ENCODE peak calls at places on chromosomes 11 and 22, in four cellular contexts. G is HCT116, D is HepG2, B is K562. N is an unnamed sample. For H3K4me1, the result is how much of the 10 kb centered on the place peaks cover.

GRCh38 chr11:15370774-15371173 is 256.1 kb downstream of the INSC start:
- DNase-seq in G (no peak), B (no peak), D (no peak), N (no peak)

GRCh38 chr11:112219476-112220232 is 6.6 kb upstream of the PTS start:
- DNase-seq in D (peak), G (peak), B (peak), N (peak)

GRCh38 chr11:102287963-102288744 is 29.1 kb upstream of the BIRC3 start:
- DNase-seq in B (peak), G (peak), D (peak), N (peak)

GRCh38 chr11:120268686-120269085 is 28.7 kb downstream of the POU2F3 start:
- DNase-seq in D (no peak), G (no peak), B (no peak), N (no peak)

GRCh38 chr22:40709752-40710413 is 30.6 kb downstream of the MCHR1 start:
- DNase-seq in B (no peak), D (no peak), G (no peak), N (no peak)

GRCh38 chr11:96037267-96037990 is 113.5 kb upstream of the MTMR2 start:
- DNase-seq in D (no peak), B (no peak), G (no peak), N (no peak)

GRCh38 chr11:106668147-106668546 is 350.1 kb downstream of the GUCY1A2 start:
- DNase-seq in G (no peak), B (no peak), D (no peak), N (no peak)

GRCh38 chr22:31328545-31328960 is 17.6 kb downstream of the PATZ1 start:
- DNase-seq in G (no peak), D (no peak), B (no peak), N (no peak)

GRCh38 chr11:720017-720641 is 14.1 kb downstream of the EPS8L2 start:
- DNase-seq in G (no peak), B (no peak), D (no peak), N (no peak)

GRCh38 chr11:119983816-119984215 is 154.1 kb downstream of the TRIM29 start:
- DNase-seq in G (no peak), B (no peak), D (no peak), N (no peak)

GRCh38 chr11:57712256-57713150 is at the start of gene TMX2:
- DNase-seq in D (peak), G (peak), B (peak), N (peak)

GRCh38 chr22:37753746-37754145 is 54.0 kb upstream of the GCAT start:
- DNase-seq in B (no peak), G (no peak), D (no peak), N (no peak)

GRCh38 chr22:27133951-27134664 is 476.7 kb downstream of the MIAT start:
- DNase-seq in B (peak), D (no peak), G (no peak), N (no peak)

GRCh38 chr11:27722945-27723344 is 22.7 kb upstream of the BDNF start:
- DNase-seq in G (no peak), B (no peak), D (no peak), N (no peak)

GRCh38 chr11:133082851-133083488 is 449.3 kb downstream of the OPCML start:
- DNase-seq in G (no peak), D (peak), B (peak), N (no peak)

GRCh38 chr11:33942954-33943353 is 51.1 kb upstream of the LMO2 start:
- DNase-seq in B (no peak), D (no peak), G (peak), N (no peak)

GRCh38 chr11:6911946-6912345 is 8.9 kb upstream of the OR2D3 start:
- DNase-seq in G (no peak), B (no peak), D (no peak), N (no peak)

GRCh38 chr22:48169227-48169626 is 1406.8 kb downstream of the TBC1D22A start:
- DNase-seq in B (no peak), D (no peak), G (no peak), N (no peak)

GRCh38 chr11:9566561-9567063 is 6.9 kb upstream of the WEE1 start:
- DNase-seq in D (no peak), B (no peak), G (no peak), N (no peak)

GRCh38 chr22:48047722-48048500 is 1285.5 kb downstream of the TBC1D22A start:
- DNase-seq in B (no peak), G (no peak), D (no peak), N (no peak)

GRCh38 chr11:72553748-72554147 is 119.4 kb upstream of the CLPB start:
- DNase-seq in G (no peak), D (no peak), B (peak), N (no peak)

GRCh38 chr11:30281476-30282288 is 41.2 kb upstream of the ARL14EP start:
- DNase-seq in G (no peak), B (no peak), D (no peak), N (no peak)

GRCh38 chr22:21651521-21652009 is 9.5 kb downstream of the SDF2L1 start:
- DNase-seq in B (no peak), G (no peak), D (no peak), N (no peak)

GRCh38 chr11:133793271-133793848 is 52.0 kb downstream of the SPATA19 start:
- DNase-seq in G (no peak), D (no peak), B (no peak), N (no peak)

GRCh38 chr11:67280791-67281551 is 8.1 kb upstream of the ANKRD13D start:
- DNase-seq in D (no peak), G (no peak), B (no peak), N (no peak)

GRCh38 chr11:72573380-72573949 is 100.8 kb downstream of the PDE2A start:
- DNase-seq in G (peak), D (peak), B (peak), N (no peak)

GRCh38 chr11:128555606-128556005 is 31.8 kb downstream of the ETS1 start:
- DNase-seq in G (peak), D (peak), B (no peak), N (no peak)

GRCh38 chr11:13929551-13929950 is 33.0 kb upstream of the SPON1 start:
- DNase-seq in D (no peak), G (no peak), B (no peak), N (no peak)

GRCh38 chr11:43868852-43869567 is 11.6 kb upstream of the ALKBH3 start:
- DNase-seq in G (no peak), B (peak), D (peak), N (no peak)

GRCh38 chr22:37631448-37632173 is 7.9 kb upstream of the SH3BP1 start:
- DNase-seq in G (no peak), B (no peak), D (peak), N (no peak)

GRCh38 chr11:117315285-117316196 is 515 bp downstream of the BACE1 start:
- DNase-seq in G (no peak), B (no peak), D (no peak), N (no peak)

GRCh38 chr22:22684605-22685561 is 40.5 kb downstream of the GGTLC2 start:
- DNase-seq in B (peak), G (no peak), D (no peak), N (no peak)

GRCh38 chr11:34654491-34655334 is 33.8 kb downstream of the EHF start:
- DNase-seq in D (peak), B (no peak), G (peak), N (peak)

GRCh38 chr11:12692238-12693074 is 18.2 kb downstream of the TEAD1 start:
- DNase-seq in B (no peak), G (peak), D (peak), N (peak)

GRCh38 chr11:19244084-19244483 is 3.3 kb upstream of the E2F8 start:
- DNase-seq in D (peak), G (no peak), B (no peak), N (no peak)

GRCh38 chr11:134711563-134711962 is 299.5 kb upstream of the B3GAT1 start:
- DNase-seq in D (no peak), G (no peak), B (no peak), N (no peak)

GRCh38 chr22:32632650-32633049 is 158.0 kb downstream of the FBXO7 start:
- DNase-seq in D (no peak), B (no peak), G (no peak), N (no peak)

GRCh38 chr22:19522881-19523239 is 1.4 kb downstream of the CLDN5 start:
- DNase-seq in G (no peak), B (peak), D (no peak), N (no peak)

GRCh38 chr11:16843307-16843706 is 104.9 kb downstream of the C11orf58 start:
- DNase-seq in B (peak), D (peak), G (no peak), N (no peak)

GRCh38 chr22:25942989-25943411 is 201.0 kb downstream of the MYO18B start:
- DNase-seq in D (no peak), B (no peak), G (no peak), N (no peak)

GRCh38 chr11:123187221-123187620 is 7.8 kb downstream of the CLMP start:
- DNase-seq in B (no peak), D (no peak), G (no peak), N (no peak)
- H3K4me1 ChIP-seq in B (under half), D (under half), G (under half), N (under half)

DNA sequence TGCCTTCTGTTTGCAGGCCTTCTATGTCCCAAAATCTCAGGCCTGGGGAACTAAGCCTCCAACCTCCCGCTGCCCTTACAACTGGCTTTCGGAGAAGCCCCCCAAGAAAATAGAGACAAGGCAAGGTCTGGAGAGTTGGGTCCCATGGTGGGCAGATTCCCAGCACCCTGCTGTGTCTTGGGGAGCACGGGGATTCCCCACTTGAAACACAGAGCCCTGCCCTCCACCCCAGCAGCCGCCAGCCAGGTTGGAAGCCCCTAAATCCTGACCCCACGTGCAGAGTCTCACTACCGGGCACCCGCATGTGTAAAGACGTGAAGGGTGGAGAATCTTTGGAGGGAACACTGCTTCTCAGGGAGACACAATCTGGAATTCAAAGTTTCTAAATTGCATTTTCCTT is 221.1 kb downstream of the BRD1 start:
- DNase-seq in D (no peak), G (no peak), B (no peak), N (no peak)
- TF ChIP-seq TCF7L2 in D (no peak), G (no peak), B (no peak), N (no peak)

DNA sequence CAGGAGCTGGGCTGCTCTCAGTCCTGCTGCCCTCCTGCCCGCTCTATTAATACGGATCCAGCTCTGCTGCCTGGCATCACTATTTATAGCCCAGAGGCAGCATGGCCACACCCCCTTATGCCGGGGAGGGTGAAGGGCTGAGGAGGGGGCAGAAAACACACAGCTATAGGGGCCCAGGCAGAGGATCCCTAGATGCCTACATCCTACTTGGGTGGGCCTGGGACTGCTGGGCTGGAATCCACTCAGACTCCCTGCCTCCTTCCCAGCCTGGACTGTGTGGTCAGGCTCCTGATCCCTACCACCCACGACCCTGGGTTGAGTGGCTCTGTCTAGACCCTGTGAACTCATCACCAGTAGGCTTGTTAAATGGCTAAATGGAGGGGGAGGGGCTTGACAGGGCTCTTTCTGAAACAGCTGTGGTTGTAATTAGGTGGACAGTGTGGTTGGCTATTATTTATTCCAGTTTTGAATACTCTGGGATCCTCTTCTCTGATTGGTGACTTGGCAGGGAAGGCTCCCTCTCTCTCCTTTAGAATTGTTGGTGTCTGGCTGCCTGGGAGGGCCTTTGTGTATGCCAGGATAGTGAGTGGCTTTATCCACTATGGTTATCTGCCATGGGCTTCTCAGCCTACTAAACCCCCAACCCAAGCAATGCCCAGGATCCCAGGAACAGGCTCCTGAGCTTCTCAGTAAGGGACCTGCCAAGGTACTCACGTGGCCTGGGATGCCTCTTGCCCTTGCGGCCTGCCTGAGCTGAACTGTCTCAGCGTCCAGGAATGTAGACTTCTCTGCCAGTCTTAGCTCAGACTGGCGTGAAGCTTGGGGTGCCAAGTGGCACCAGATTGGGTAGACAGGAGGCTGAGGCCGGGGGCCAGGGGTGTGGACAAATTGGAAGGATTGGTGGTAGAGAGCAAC is 15.2 kb downstream of the PHLDB1 start:
- DNase-seq in B (no peak), D (no peak), G (peak), N (no peak)
- H3K4me1 ChIP-seq in B (under half), D (half or more), G (half or more), N (under half)

DNA sequence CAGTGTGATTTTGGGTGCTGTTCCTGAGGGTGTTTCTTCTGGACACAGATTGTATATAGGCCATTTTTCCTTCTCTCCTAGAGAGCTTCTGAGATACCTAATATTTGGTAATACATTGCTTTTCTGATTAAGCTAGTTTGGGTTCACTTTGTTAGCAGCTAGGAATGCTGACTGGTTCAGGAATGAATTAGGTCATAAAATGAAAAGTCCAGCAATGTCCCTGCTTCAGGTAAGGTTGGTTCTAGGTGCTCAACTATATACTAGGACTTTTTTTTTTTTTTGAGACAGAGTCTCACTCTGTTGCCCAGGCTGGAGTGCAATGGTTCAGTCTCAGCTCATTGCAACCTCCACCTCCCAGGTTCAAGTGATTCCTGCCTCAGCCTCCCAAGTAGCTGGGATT is 32.9 kb upstream of the APOL5 start:
- DNase-seq in G (no peak), D (no peak), B (no peak), N (no peak)
- TF ChIP-seq TCF7L2 in G (no peak), D (no peak), B (no peak), N (no peak)

GRCh38 chr11:115141221-115141620 is 363.0 kb downstream of the CADM1 start:
- DNase-seq in G (no peak), B (no peak), D (no peak), N (no peak)
- H3K4me1 ChIP-seq in G (under half), B (under half), D (under half), N (under half)

GRCh38 chr22:43047605-43048004 is 32.7 kb upstream of the PACSIN2 start:
- DNase-seq in D (peak), B (no peak), G (no peak), N (no peak)

GRCh38 chr22:43057641-43058040 is 31.6 kb downstream of the TTLL1 start:
- DNase-seq in B (no peak), D (no peak), G (no peak), N (no peak)

GRCh38 chr22:43050995-43051394 is 36.0 kb upstream of the PACSIN2 start:
- DNase-seq in G (no peak), B (no peak), D (peak), N (no peak)

DNA sequence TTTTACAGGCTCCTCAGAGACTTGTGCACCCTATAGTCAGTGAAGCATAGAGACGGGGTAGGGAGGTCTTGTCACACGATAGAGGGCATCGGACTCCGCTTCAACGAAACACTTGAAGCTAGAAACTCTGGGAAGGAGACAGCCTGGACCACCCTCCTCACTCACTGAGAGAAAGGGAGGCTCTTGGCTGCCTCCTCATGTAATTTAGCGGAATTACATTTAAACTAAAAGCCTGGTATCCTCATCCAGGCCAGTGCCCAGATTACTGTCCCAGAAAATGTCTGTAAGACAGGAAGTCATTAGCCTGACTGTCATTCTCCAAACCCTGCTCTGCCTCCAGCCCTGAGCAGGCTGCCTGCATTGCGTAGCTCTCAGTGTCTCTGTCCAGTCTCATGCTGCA is 36.0 kb downstream of the TTLL1 start:
- DNase-seq in B (no peak), D (no peak), G (no peak), N (no peak)
- TF ChIP-seq TCF7L2 in B (no peak), D (no peak), G (no peak), N (no peak)

GRCh38 chr11:124760205-124760652 is 1.9 kb downstream of the ESAM start:
- DNase-seq in D (no peak), G (no peak), B (no peak), N (no peak)
- H3K4me1 ChIP-seq in D (under half), G (under half), B (under half), N (under half)

GRCh38 chr11:62445314-62445740 is 26.5 kb downstream of the SCGB1A1 start:
- DNase-seq in D (no peak), B (no peak), G (no peak), N (no peak)
- TF ChIP-seq TCF7L2 in D (no peak), B (no peak), G (no peak), N (no peak)

DNA sequence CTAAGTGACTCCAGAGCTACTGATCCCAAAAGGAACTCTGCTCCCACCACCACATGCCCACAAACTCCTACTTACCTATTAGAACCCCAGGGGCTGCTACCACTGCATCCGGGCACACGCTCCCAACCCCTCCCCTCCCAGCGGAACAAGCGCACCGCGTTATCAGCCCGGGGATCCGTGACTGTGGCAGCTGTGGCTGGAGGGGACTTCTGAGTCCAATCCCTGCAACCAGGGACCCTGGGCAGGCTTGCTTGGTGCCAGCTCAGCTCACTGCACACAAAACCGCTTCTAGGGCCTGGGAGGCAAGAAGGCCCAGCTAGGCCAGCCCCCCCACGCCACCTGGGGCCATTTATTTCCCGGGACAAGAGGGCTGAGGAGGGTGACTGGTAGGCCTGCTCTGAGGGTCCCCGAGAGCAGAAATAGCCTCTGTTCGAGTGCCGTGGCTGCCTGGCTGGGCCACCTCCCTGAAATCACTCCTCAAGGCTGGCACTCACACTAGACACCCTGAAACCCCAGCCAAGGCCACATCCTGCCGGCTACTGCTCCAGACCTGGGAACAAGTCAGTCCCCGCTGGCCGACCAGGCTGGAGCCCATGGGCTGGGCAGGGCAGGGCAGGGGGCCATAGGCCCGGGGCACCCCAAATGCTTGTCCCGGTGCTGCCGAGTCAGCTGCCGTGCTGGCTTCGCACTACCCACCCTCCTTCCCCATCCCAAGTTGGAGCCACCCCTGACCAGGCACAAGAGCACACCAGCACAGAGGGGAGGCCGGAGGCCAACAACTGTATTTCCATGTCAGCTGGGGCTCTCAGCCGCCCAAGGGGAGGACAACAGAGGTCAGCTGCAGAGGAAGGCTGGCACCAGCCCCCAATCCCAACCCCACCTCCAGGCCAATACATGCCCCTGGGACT is 1.9 kb upstream of the IFITM10 start:
- DNase-seq in D (no peak), B (peak), G (no peak), N (no peak)
- H3K4me1 ChIP-seq in D (under half), B (under half), G (under half), N (half or more)

N was measured in Panc1.